ENCODE peak calls at places on chromosomes 11 and 22, in six cellular contexts. One of them, this sample, is unnamed. For H3K4me1, the result is how much of the 10 kb centered on the place peaks cover.

GRCh38 chr22:28728621-28729313 is 12.9 kb downstream of the CHEK2 start:
- DNase-seq in SJCRH30: no peak
- DNase-seq in psoas muscle: no peak
- DNase-seq in body of pancreas: no peak
- DNase-seq in heart left ventricle: no peak
- DNase-seq in lower lobe of right lung: no peak
- DNase-seq in this sample: no peak

GRCh38 chr11:128354476-128354875 is 232.9 kb downstream of the ETS1 start:
- DNase-seq in lower lobe of right lung: no peak
- DNase-seq in heart left ventricle: no peak
- DNase-seq in SJCRH30: no peak
- DNase-seq in psoas muscle: no peak
- DNase-seq in body of pancreas: no peak
- DNase-seq in this sample: no peak

GRCh38 chr11:86291466-86292262 is 10.4 kb upstream of the HIKESHI start:
- DNase-seq in psoas muscle: no peak
- DNase-seq in body of pancreas: peak
- DNase-seq in lower lobe of right lung: no peak
- DNase-seq in SJCRH30: peak
- DNase-seq in heart left ventricle: no peak
- DNase-seq in this sample: no peak

GRCh38 chr11:10293423-10294288 is at the start of gene SBF2:
- DNase-seq in psoas muscle: peak
- DNase-seq in SJCRH30: peak
- DNase-seq in lower lobe of right lung: peak
- DNase-seq in body of pancreas: peak
- DNase-seq in heart left ventricle: peak
- DNase-seq in this sample: peak

GRCh38 chr11:96154802-96155520 is 188.0 kb downstream of the MAML2 start:
- DNase-seq in psoas muscle: no peak
- DNase-seq in heart left ventricle: no peak
- DNase-seq in SJCRH30: no peak
- DNase-seq in body of pancreas: no peak
- DNase-seq in lower lobe of right lung: no peak
- DNase-seq in this sample: no peak

GRCh38 chr22:20427945-20428417 is 9.6 kb downstream of the SCARF2 start:
- DNase-seq in body of pancreas: no peak
- DNase-seq in SJCRH30: no peak
- DNase-seq in psoas muscle: no peak
- DNase-seq in lower lobe of right lung: peak
- DNase-seq in heart left ventricle: no peak
- DNase-seq in this sample: peak

GRCh38 chr11:79092791-79093313 is 348.0 kb downstream of the TENM4 start:
- DNase-seq in SJCRH30: peak
- DNase-seq in heart left ventricle: peak
- DNase-seq in body of pancreas: no peak
- DNase-seq in psoas muscle: no peak
- DNase-seq in lower lobe of right lung: no peak
- DNase-seq in this sample: peak

GRCh38 chr11:79086056-79086455 is 354.8 kb downstream of the TENM4 start:
- DNase-seq in body of pancreas: no peak
- DNase-seq in SJCRH30: peak
- DNase-seq in lower lobe of right lung: no peak
- DNase-seq in psoas muscle: no peak
- DNase-seq in heart left ventricle: no peak
- DNase-seq in this sample: no peak

GRCh38 chr11:17003426-17003825 is 10.8 kb downstream of the PLEKHA7 start:
- DNase-seq in psoas muscle: no peak
- DNase-seq in SJCRH30: no peak
- DNase-seq in lower lobe of right lung: no peak
- DNase-seq in body of pancreas: no peak
- DNase-seq in heart left ventricle: no peak
- DNase-seq in this sample: no peak

GRCh38 chr11:84558085-84558905 is 1068.8 kb downstream of the DLG2 start:
- DNase-seq in heart left ventricle: no peak
- DNase-seq in SJCRH30: peak
- DNase-seq in psoas muscle: no peak
- DNase-seq in lower lobe of right lung: no peak
- DNase-seq in body of pancreas: peak
- DNase-seq in this sample: no peak

GRCh38 chr11:105862736-105863367 is 159.2 kb downstream of the MSANTD4 start:
- DNase-seq in heart left ventricle: no peak
- DNase-seq in psoas muscle: no peak
- DNase-seq in SJCRH30: no peak
- DNase-seq in lower lobe of right lung: no peak
- DNase-seq in body of pancreas: no peak
- DNase-seq in this sample: no peak

GRCh38 chr11:1729692-1730011 is 20.7 kb downstream of the IFITM10 start:
- DNase-seq in body of pancreas: no peak
- DNase-seq in lower lobe of right lung: no peak
- DNase-seq in psoas muscle: no peak
- DNase-seq in heart left ventricle: no peak
- DNase-seq in SJCRH30: no peak
- DNase-seq in this sample: no peak

DNA sequence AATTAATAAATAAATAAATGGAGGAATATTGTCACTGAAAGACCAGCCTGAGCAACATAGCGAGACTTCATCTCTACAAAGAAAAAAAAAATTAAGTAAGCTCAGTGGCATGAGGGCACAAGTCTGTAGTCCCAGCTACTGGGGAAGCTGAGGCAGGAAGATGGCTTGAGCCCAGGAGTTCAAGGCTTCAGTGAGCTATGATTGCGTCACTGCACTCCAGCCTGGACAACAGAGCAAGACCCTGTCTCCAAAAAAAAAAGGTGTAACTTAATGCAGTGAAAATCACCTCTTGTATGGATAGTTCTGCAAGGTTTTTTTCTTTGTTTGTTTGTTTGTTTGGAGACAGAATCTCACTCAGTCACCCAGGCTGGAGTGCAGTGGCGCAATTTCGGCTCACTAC is 4.6 kb upstream of the SYNGR1 start:
- DNase-seq in psoas muscle: no peak
- DNase-seq in heart left ventricle: no peak
- DNase-seq in SJCRH30: no peak
- DNase-seq in body of pancreas: no peak
- DNase-seq in lower lobe of right lung: no peak
- DNase-seq in this sample: no peak
- H3K4me1 ChIP-seq in psoas muscle: under half
- H3K4me1 ChIP-seq in heart left ventricle: under half
- H3K4me1 ChIP-seq in SJCRH30: under half
- H3K4me1 ChIP-seq in body of pancreas: under half
- H3K4me1 ChIP-seq in lower lobe of right lung: under half
- H3K4me1 ChIP-seq in this sample: under half

DNA sequence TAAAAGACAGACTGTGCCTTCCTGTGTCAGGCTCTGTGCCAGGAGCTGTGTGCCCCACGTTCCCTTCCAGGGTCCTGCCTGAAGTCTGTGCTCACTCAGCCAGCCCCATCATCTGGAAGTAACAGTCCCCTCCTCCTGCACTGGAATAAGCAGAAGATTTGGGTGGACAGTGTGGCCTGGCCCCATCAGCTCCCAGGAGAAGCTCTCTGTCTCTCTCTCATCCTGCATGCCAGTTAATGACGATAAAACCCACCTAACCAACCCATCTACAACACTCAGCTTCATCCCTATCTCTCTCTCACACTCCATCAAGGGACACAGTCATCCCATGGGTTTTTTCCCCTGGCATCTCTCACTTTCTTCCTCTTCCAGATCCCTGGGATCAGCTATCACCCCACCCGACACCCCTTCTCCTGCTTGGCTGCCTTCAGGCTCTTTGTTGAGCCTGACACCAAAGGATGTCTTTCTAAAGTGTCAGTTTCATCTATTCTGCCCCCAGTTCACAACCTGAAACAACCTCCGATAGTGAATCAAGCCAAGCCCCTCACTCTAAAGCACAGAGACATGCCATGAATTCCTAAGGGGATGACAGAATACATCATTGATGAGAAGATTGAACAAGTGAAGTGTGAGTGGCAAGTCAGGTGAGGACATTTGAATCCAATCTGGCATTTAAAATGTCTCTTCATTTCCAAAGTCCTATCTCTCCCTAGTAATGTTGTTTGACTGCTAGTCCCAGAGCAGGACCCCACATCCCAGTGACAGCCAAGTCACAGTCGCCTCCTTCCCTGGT is 91.4 kb upstream of the TOP3B start:
- DNase-seq in SJCRH30: no peak
- DNase-seq in body of pancreas: no peak
- DNase-seq in psoas muscle: no peak
- DNase-seq in heart left ventricle: no peak
- DNase-seq in lower lobe of right lung: no peak
- DNase-seq in this sample: no peak
- H3K4me1 ChIP-seq in SJCRH30: under half
- H3K4me1 ChIP-seq in body of pancreas: under half
- H3K4me1 ChIP-seq in psoas muscle: under half
- H3K4me1 ChIP-seq in heart left ventricle: under half
- H3K4me1 ChIP-seq in lower lobe of right lung: under half
- H3K4me1 ChIP-seq in this sample: under half

GRCh38 chr11:44607324-44607962 is 42.0 kb downstream of the CD82 start:
- DNase-seq in SJCRH30: no peak
- DNase-seq in body of pancreas: no peak
- DNase-seq in psoas muscle: no peak
- DNase-seq in lower lobe of right lung: no peak
- DNase-seq in heart left ventricle: no peak
- DNase-seq in this sample: no peak
- H3K4me1 ChIP-seq in SJCRH30: under half
- H3K4me1 ChIP-seq in body of pancreas: under half
- H3K4me1 ChIP-seq in psoas muscle: under half
- H3K4me1 ChIP-seq in lower lobe of right lung: half or more
- H3K4me1 ChIP-seq in heart left ventricle: under half
- H3K4me1 ChIP-seq in this sample: half or more

GRCh38 chr22:42324566-42324965 is 54.1 kb upstream of the TCF20 start:
- DNase-seq in heart left ventricle: no peak
- DNase-seq in psoas muscle: no peak
- DNase-seq in lower lobe of right lung: no peak
- DNase-seq in body of pancreas: no peak
- DNase-seq in SJCRH30: no peak
- DNase-seq in this sample: no peak
- H3K4me1 ChIP-seq in heart left ventricle: under half
- H3K4me1 ChIP-seq in psoas muscle: under half
- H3K4me1 ChIP-seq in lower lobe of right lung: under half
- H3K4me1 ChIP-seq in body of pancreas: under half
- H3K4me1 ChIP-seq in SJCRH30: under half
- H3K4me1 ChIP-seq in this sample: under half

GRCh38 chr11:114152785-114153184 is 93.3 kb downstream of the ZBTB16 start:
- DNase-seq in body of pancreas: no peak
- DNase-seq in SJCRH30: no peak
- DNase-seq in heart left ventricle: no peak
- DNase-seq in psoas muscle: no peak
- DNase-seq in lower lobe of right lung: no peak
- DNase-seq in this sample: no peak
- H3K4me1 ChIP-seq in body of pancreas: half or more
- H3K4me1 ChIP-seq in SJCRH30: under half
- H3K4me1 ChIP-seq in heart left ventricle: half or more
- H3K4me1 ChIP-seq in psoas muscle: half or more
- H3K4me1 ChIP-seq in lower lobe of right lung: half or more
- H3K4me1 ChIP-seq in this sample: under half

GRCh38 chr11:82998697-82999096 is 73.0 kb downstream of the RAB30 start:
- DNase-seq in psoas muscle: no peak
- DNase-seq in lower lobe of right lung: no peak
- DNase-seq in SJCRH30: no peak
- DNase-seq in heart left ventricle: no peak
- DNase-seq in body of pancreas: no peak
- DNase-seq in this sample: no peak
- H3K4me1 ChIP-seq in psoas muscle: half or more
- H3K4me1 ChIP-seq in lower lobe of right lung: under half
- H3K4me1 ChIP-seq in SJCRH30: under half
- H3K4me1 ChIP-seq in heart left ventricle: half or more
- H3K4me1 ChIP-seq in body of pancreas: under half
- H3K4me1 ChIP-seq in this sample: under half

GRCh38 chr11:114141863-114142590 is 82.5 kb downstream of the ZBTB16 start:
- DNase-seq in psoas muscle: no peak
- DNase-seq in lower lobe of right lung: no peak
- DNase-seq in heart left ventricle: no peak
- DNase-seq in SJCRH30: no peak
- DNase-seq in body of pancreas: no peak
- DNase-seq in this sample: no peak
- H3K4me1 ChIP-seq in psoas muscle: half or more
- H3K4me1 ChIP-seq in lower lobe of right lung: half or more
- H3K4me1 ChIP-seq in heart left ventricle: half or more
- H3K4me1 ChIP-seq in SJCRH30: under half
- H3K4me1 ChIP-seq in body of pancreas: half or more
- H3K4me1 ChIP-seq in this sample: under half

DNA sequence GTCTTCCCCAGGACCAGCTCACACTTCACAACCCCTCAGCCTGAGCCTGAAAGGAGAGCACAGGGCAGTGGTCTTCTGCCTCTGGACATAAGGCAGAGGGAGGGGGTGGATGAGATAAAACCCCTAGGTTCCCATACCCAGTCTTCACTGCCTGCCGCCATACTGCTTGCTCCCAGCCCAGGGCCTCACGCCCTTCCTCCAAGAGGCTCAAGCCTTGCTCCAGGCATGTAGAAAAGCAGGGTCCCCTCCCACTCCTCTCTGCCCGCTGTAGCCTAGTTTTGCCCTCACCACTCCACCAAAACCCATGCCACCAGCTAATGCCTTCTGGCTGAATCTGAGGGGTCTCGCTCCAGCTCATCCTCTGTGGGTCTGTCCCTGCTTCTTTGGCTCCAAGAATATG is 5.2 kb downstream of the ARRB1 start:
- DNase-seq in body of pancreas: no peak
- DNase-seq in lower lobe of right lung: no peak
- DNase-seq in heart left ventricle: no peak
- DNase-seq in SJCRH30: no peak
- DNase-seq in psoas muscle: no peak
- DNase-seq in this sample: no peak
- H3K4me1 ChIP-seq in body of pancreas: half or more
- H3K4me1 ChIP-seq in lower lobe of right lung: half or more
- H3K4me1 ChIP-seq in heart left ventricle: half or more
- H3K4me1 ChIP-seq in SJCRH30: half or more
- H3K4me1 ChIP-seq in psoas muscle: under half
- H3K4me1 ChIP-seq in this sample: half or more

GRCh38 chr11:73195191-73196007 is 22.7 kb upstream of the P2RY2 start:
- DNase-seq in SJCRH30: no peak
- DNase-seq in lower lobe of right lung: no peak
- DNase-seq in psoas muscle: peak
- DNase-seq in body of pancreas: no peak
- DNase-seq in heart left ventricle: no peak
- DNase-seq in this sample: no peak
- H3K4me1 ChIP-seq in SJCRH30: under half
- H3K4me1 ChIP-seq in lower lobe of right lung: under half
- H3K4me1 ChIP-seq in psoas muscle: under half
- H3K4me1 ChIP-seq in body of pancreas: under half
- H3K4me1 ChIP-seq in heart left ventricle: under half
- H3K4me1 ChIP-seq in this sample: under half

DNA sequence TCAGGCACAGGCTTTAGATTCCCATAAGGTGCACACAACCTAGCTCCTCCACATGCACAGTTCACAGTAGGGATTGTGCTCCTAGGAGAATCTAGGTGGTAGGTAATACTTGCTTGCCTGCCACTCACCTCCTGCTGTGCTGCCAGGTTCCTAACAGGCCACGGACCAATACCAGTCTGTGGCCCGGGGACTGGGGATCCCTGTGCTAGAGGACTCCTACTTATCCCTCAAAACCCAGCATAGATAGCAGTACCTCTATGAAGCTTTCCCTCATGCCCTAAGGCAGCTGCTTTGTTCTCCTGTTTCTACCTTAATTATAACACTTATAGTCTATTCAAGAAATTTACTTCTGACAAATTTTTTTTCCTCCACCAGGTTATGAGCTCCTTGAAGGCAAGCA is 36.7 kb downstream of the ARHGAP20 start:
- DNase-seq in psoas muscle: no peak
- DNase-seq in lower lobe of right lung: no peak
- DNase-seq in body of pancreas: no peak
- DNase-seq in SJCRH30: no peak
- DNase-seq in heart left ventricle: no peak
- DNase-seq in this sample: no peak
- H3K4me1 ChIP-seq in psoas muscle: under half
- H3K4me1 ChIP-seq in lower lobe of right lung: under half
- H3K4me1 ChIP-seq in body of pancreas: under half
- H3K4me1 ChIP-seq in SJCRH30: under half
- H3K4me1 ChIP-seq in heart left ventricle: under half
- H3K4me1 ChIP-seq in this sample: under half